ENCODE peak calls at places on chromosomes 16 and 17, in eight cellular contexts. R is H1, K is K562, Q is A549, I is transverse colon, X is heart left ventricle, W is H54, J is IMR-90. F is an unnamed sample.

GRCh38 chr17:8150194-8151119 is 1.7 kb downstream of the PER1 start:
- DNase-seq in R (no peak), K (no peak), Q (no peak), I (no peak), X (peak), W (no peak), J (no peak), F (no peak)

GRCh38 chr16:85185281-85185680 is 73.0 kb upstream of the CIBAR2 start:
- DNase-seq in R (no peak), K (no peak), Q (no peak), I (no peak), X (no peak), W (no peak), J (no peak), F (no peak)

GRCh38 chr17:53629188-53629587 is 193.5 kb upstream of the KIF2B start:
- DNase-seq in R (no peak), K (no peak), Q (no peak), I (no peak), X (no peak), W (no peak), J (peak), F (no peak)

GRCh38 chr17:36943250-36944220 is 5.2 kb upstream of the AATF start:
- DNase-seq in R (peak), K (no peak), Q (no peak), I (no peak), X (no peak), W (no peak), J (no peak), F (no peak)

GRCh38 chr16:17511340-17511739 is 40.6 kb upstream of the XYLT1 start:
- DNase-seq in R (no peak), K (no peak), Q (no peak), I (no peak), X (no peak), W (no peak), J (peak), F (no peak)

GRCh38 chr16:1119766-1120611 is 23.9 kb upstream of the C1QTNF8 start:
- DNase-seq in R (no peak), K (peak), Q (no peak), I (no peak), X (no peak), W (no peak), J (no peak), F (no peak)

GRCh38 chr16:78383118-78383517 is 283.7 kb downstream of the WWOX start:
- DNase-seq in R (no peak), K (no peak), Q (no peak), I (no peak), X (no peak), W (no peak), J (no peak), F (no peak)

GRCh38 chr16:84738255-84739038 is 38.6 kb downstream of the USP10 start:
- DNase-seq in R (peak), K (peak), Q (peak), I (peak), X (peak), W (peak), J (peak), F (peak)

GRCh38 chr16:88759245-88759975 is 25.6 kb downstream of the PIEZO1 start:
- DNase-seq in R (no peak), K (no peak), Q (no peak), I (peak), X (peak), W (no peak), J (peak), F (no peak)

GRCh38 chr17:46890638-46891037 is 32.3 kb upstream of the GOSR2 start:
- DNase-seq in R (no peak), K (no peak), Q (no peak), I (no peak), X (no peak), W (no peak), J (no peak), F (no peak)

GRCh38 chr17:70183508-70183907 is 14.2 kb downstream of the KCNJ2 start:
- DNase-seq in R (no peak), K (no peak), Q (no peak), I (no peak), X (no peak), W (no peak), J (no peak), F (no peak)

GRCh38 chr17:4898927-4899326 is 409 bp upstream of the C17orf107 start:
- DNase-seq in R (no peak), K (no peak), Q (no peak), I (no peak), X (no peak), W (no peak), J (no peak), F (no peak)

GRCh38 chr16:11064202-11064540 is 119.8 kb downstream of the CLEC16A start:
- DNase-seq in R (no peak), K (no peak), Q (no peak), I (no peak), X (no peak), W (no peak), J (no peak), F (no peak)

GRCh38 chr16:56068816-56069215 is 122.5 kb upstream of the GNAO1 start:
- DNase-seq in R (no peak), K (no peak), Q (no peak), I (no peak), X (no peak), W (no peak), J (no peak), F (no peak)

GRCh38 chr17:74519951-74520553 is 11.2 kb downstream of the CD300LB start:
- DNase-seq in R (no peak), K (no peak), Q (no peak), I (peak), X (no peak), W (no peak), J (no peak), F (no peak)

GRCh38 chr16:19898924-19899604 is 14.4 kb upstream of the GPRC5B start:
- DNase-seq in R (peak), K (peak), Q (peak), I (peak), X (no peak), W (no peak), J (peak), F (peak)

GRCh38 chr16:85751665-85752501 is 987 bp upstream of the C16orf74 start:
- DNase-seq in R (peak), K (no peak), Q (no peak), I (no peak), X (no peak), W (no peak), J (peak), F (no peak)

GRCh38 chr16:63690267-63690666 is 1431.6 kb downstream of the CDH11 start:
- DNase-seq in R (no peak), K (no peak), Q (no peak), I (no peak), X (no peak), W (no peak), J (no peak), F (no peak)

GRCh38 chr17:41775394-41776226 is 10.9 kb downstream of the JUP start:
- DNase-seq in R (peak), K (peak), Q (no peak), I (peak), X (no peak), W (no peak), J (no peak), F (no peak)

GRCh38 chr17:27407916-27408846 is 48.1 kb upstream of the KSR1 start:
- DNase-seq in R (no peak), K (no peak), Q (peak), I (no peak), X (no peak), W (peak), J (peak), F (no peak)

GRCh38 chr17:30594223-30594952 is 117.2 kb downstream of the GOSR1 start:
- DNase-seq in R (no peak), K (no peak), Q (no peak), I (no peak), X (no peak), W (no peak), J (no peak), F (no peak)

GRCh38 chr17:50177983-50178834 is 12.4 kb downstream of the SGCA start:
- DNase-seq in R (peak), K (peak), Q (peak), I (peak), X (peak), W (peak), J (peak), F (peak)
- TF ChIP-seq POLR2A in R (no peak), K (no peak), Q (peak), I (no peak), X (no peak), W (peak), J (no peak), F (no peak)

DNA sequence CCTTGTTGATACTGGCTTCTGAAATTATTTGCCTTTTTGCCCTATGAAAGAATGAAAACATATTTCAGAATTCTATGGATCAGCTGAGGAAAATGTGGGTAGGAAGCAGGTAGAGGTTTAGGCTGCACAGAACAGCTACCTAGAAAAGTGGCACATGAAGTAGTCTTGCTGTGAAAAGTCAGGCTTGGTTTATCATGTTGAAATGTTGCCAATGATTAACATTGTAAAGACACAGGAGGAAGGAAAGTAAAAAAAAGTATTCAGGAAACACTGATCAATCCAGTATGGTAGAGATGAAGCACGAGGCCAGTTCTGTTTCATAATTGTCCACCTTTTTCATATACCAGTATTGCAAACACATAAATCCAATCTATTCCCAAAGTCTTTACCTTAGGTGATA is 29.9 kb downstream of the ABCA6 start:
- DNase-seq in R (no peak), K (no peak), Q (no peak), I (no peak), X (no peak), W (no peak), J (no peak), F (no peak)
- TF ChIP-seq POLR2A in R (no peak), K (no peak), Q (no peak), I (no peak), X (no peak), W (no peak), J (no peak), F (no peak)

DNA sequence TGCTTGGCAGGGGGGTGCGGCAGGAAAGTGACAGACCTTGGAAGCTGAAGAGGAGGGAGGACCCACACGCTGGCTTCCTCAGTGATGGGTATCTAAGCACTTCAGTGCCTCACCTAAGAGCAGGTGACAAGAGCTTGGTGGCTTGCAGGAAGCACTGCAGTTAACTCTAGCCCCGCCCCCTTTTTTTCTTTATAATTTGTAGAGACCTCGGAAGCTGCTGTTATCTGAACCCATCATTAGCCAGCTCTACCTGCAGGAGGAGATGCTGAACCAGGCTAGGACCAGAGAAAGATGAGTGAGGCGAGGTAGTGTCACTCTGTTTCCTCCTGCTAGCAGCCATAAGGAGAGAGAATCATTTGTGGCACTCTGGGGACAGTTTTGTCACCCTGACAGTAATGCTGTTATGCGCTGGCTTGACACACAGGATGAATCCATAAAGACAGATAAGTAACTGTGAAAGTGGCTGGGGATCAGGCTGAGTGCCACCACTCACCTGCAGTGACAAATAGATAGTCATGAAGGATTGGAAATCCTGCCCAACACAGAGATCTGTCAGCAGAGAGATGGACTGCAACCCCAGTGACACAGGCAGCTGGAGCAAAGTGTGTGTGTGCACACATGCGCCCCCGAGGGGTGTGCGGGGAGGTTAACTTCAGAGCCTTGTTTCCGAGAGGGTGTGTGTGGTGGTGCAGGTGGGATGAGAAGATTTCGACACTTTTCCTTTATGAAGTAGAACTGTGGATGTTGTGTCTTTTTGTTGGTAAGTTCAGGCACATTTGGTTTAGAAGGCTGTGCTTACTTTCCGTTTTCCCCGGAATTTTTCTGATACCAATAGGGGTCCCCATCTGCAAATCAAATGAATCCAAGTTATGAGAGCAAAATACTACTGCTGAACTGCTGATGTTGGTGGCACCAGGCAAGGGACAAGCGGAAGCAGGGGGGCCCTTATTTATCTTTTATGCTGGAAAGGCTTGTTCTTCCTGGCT is 223.9 kb downstream of the IRX3 start:
- DNase-seq in R (peak), K (no peak), Q (no peak), I (no peak), X (no peak), W (no peak), J (no peak), F (no peak)
- TF ChIP-seq POLR2A in R (no peak), K (no peak), Q (no peak), I (no peak), X (no peak), W (no peak), J (no peak), F (no peak)

DNA sequence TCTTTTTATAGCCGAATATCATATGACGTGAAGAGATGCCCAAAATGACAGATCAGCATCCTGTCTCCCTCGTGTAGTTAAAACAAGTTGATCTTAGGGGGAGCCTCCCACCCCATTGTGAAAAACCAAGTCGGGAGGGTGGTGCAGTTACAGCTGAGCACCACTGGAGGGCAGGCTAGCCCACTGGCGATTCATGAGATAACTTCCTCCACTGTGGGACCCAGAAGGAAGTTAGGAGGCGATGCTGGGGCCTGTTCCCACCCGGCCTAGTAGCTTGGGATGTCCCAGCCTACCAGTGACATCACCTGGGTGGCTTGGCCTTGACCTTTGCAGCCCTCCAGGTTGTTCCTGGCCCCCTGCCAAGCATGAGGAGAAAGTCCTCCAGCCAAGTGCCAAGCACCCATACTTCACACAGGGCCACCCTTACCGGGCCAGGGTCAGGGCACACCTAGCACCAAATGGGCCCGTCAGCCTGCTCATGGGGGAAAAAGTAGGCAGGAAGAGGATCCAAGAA is 8.1 kb upstream of the CPNE2 start:
- DNase-seq in R (peak), K (peak), Q (peak), I (peak), X (peak), W (peak), J (peak), F (peak)
- TF ChIP-seq POLR2A in R (no peak), K (no peak), Q (no peak), I (no peak), X (no peak), W (no peak), J (no peak), F (no peak)

DNA sequence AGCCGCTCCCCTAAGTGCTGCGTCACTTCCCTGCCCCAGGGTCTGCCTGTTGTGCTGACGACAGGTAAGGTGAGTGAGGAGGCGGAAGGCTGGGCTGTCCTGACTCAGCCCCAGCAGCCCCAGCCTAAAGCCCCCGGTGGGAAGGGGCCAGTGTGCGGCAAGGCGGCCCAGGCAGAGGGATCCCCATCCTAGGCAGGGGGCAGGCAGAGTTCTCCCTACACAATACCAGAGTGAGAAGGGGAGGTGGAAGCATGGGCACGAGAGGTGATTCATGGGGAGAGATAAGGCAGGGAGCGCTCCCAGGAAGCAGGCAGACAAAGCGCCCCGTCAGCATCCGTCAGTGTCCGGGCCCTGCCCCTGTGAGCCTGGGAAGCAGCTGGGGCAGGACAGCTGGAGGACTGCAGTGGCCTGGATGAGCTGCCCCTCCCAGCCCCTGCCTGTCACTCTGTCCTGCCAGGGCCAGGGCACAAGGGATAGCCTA is 4.0 kb downstream of the FAM83G start:
- DNase-seq in R (no peak), K (peak), Q (no peak), I (peak), X (no peak), W (peak), J (peak), F (no peak)
- TF ChIP-seq POLR2A in R (no peak), K (no peak), Q (no peak), I (peak), X (no peak), W (no peak), J (no peak), F (no peak)

GRCh38 chr16:24539295-24539849 is at the start of gene RBBP6:
- DNase-seq in R (peak), K (peak), Q (peak), I (peak), X (peak), W (peak), J (peak), F (peak)
- TF ChIP-seq POLR2A in R (peak), K (peak), Q (peak), I (peak), X (peak), W (peak), J (peak), F (peak)

F was measured in GM12891.